ENCODE peak calls at places on chromosome 10, in seven cellular contexts. I is psoas muscle; P is cardiac muscle cell; W is upper lobe of left lung; Q is pancreas; S is CD4-positive, CD25-positive, alpha-beta regulatory T cell; E is breast epithelium. Y is an unnamed sample. For H3K4me1, the result is how much of the 10 kb centered on the place peaks cover.

GRCh38 chr10:69180525-69181204 is 631 bp downstream of the SUPV3L1 start:
- DNase-seq in I (no peak), P (no peak), W (no peak), Q (no peak), S (peak), E (no peak), Y (no peak)

GRCh38 chr10:50347394-50347802 is 96.1 kb upstream of the ASAH2 start:
- DNase-seq in I (no peak), P (no peak), W (no peak), Q (no peak), S (no peak), E (no peak), Y (no peak)

GRCh38 chr10:62233494-62234283 is 35.0 kb downstream of the RTKN2 start:
- DNase-seq in I (no peak), P (no peak), W (no peak), Q (no peak), S (no peak), E (no peak), Y (no peak)

GRCh38 chr10:2745666-2746065 is 321.7 kb upstream of the PFKP start:
- DNase-seq in I (no peak), P (no peak), W (no peak), Q (no peak), S (no peak), E (no peak), Y (no peak)

GRCh38 chr10:80136134-80136571 is 3.6 kb downstream of the PLAC9 start:
- DNase-seq in I (peak), P (no peak), W (peak), Q (no peak), S (no peak), E (no peak), Y (peak)

GRCh38 chr10:102633282-102633681 is 11.0 kb upstream of the TRIM8 start:
- DNase-seq in I (peak), P (peak), W (no peak), Q (no peak), S (no peak), E (no peak), Y (no peak)

GRCh38 chr10:8758029-8758428 is 703.5 kb downstream of the GATA3 start:
- DNase-seq in I (no peak), P (no peak), W (no peak), Q (no peak), S (no peak), E (no peak), Y (no peak)

GRCh38 chr10:50641636-50642035 is 17.9 kb upstream of the SGMS1 start:
- DNase-seq in I (no peak), P (no peak), W (no peak), Q (no peak), S (no peak), E (no peak), Y (no peak)

GRCh38 chr10:72140850-72141249 is 52.5 kb upstream of the SPOCK2 start:
- DNase-seq in I (no peak), P (no peak), W (no peak), Q (no peak), S (no peak), E (no peak), Y (no peak)

GRCh38 chr10:131141645-131142445 is 169.7 kb downstream of the TCERG1L start:
- DNase-seq in I (no peak), P (no peak), W (no peak), Q (no peak), S (no peak), E (peak), Y (no peak)

GRCh38 chr10:54947605-54948004 is 146.6 kb upstream of the PCDH15 start:
- DNase-seq in I (no peak), P (no peak), W (no peak), Q (no peak), S (no peak), E (no peak), Y (no peak)

GRCh38 chr10:49295297-49295696 is 3.7 kb upstream of the C10orf71 start:
- DNase-seq in I (no peak), P (no peak), W (no peak), Q (no peak), S (no peak), E (no peak), Y (no peak)

GRCh38 chr10:62815373-62816111 is 624 bp downstream of the EGR2 start:
- DNase-seq in I (no peak), P (peak), W (peak), Q (no peak), S (no peak), E (no peak), Y (no peak)

GRCh38 chr10:83656924-83657323 is 482.4 kb upstream of the GHITM start:
- DNase-seq in I (no peak), P (no peak), W (peak), Q (no peak), S (no peak), E (no peak), Y (no peak)

GRCh38 chr10:1968257-1969025 is 231.1 kb upstream of the ADARB2 start:
- DNase-seq in I (no peak), P (no peak), W (no peak), Q (no peak), S (no peak), E (no peak), Y (no peak)

GRCh38 chr10:119668461-119668860 is 17.3 kb downstream of the BAG3 start:
- DNase-seq in I (peak), P (no peak), W (no peak), Q (no peak), S (no peak), E (no peak), Y (no peak)

GRCh38 chr10:114821915-114822770 is 563 bp downstream of the FHIP2A start:
- DNase-seq in I (peak), P (peak), W (no peak), Q (peak), S (peak), E (no peak), Y (no peak)

GRCh38 chr10:29757551-29758297 is 123.0 kb upstream of the SVIL start:
- DNase-seq in I (no peak), P (no peak), W (no peak), Q (peak), S (no peak), E (no peak), Y (no peak)

GRCh38 chr10:119022846-119023552 is 6.5 kb upstream of the NANOS1 start:
- DNase-seq in I (no peak), P (no peak), W (no peak), Q (no peak), S (no peak), E (no peak), Y (no peak)

GRCh38 chr10:48981310-48981907 is 41.8 kb upstream of the LRRC18 start:
- DNase-seq in I (peak), P (peak), W (no peak), Q (peak), S (no peak), E (peak), Y (peak)

GRCh38 chr10:85430991-85431390 is 935.6 kb downstream of the GRID1 start:
- DNase-seq in I (no peak), P (no peak), W (no peak), Q (no peak), S (no peak), E (no peak), Y (no peak)

GRCh38 chr10:29012926-29013554 is 275.8 kb upstream of the LYZL1 start:
- DNase-seq in I (no peak), P (no peak), W (no peak), Q (no peak), S (no peak), E (no peak), Y (no peak)

GRCh38 chr10:5040781-5041470 is 37.3 kb upstream of the AKR1C2 start:
- DNase-seq in I (no peak), P (no peak), W (no peak), Q (no peak), S (no peak), E (no peak), Y (no peak)

GRCh38 chr10:110221721-110222261 is 14.4 kb downstream of the MXI1 start:
- DNase-seq in I (peak), P (peak), W (peak), Q (peak), S (peak), E (peak), Y (peak)

GRCh38 chr10:112471878-112472487 is 25.0 kb downstream of the VTI1A start:
- DNase-seq in I (no peak), P (peak), W (no peak), Q (no peak), S (no peak), E (no peak), Y (no peak)

GRCh38 chr10:32971536-32972091 is 13.6 kb upstream of the ITGB1 start:
- DNase-seq in I (no peak), P (peak), W (no peak), Q (peak), S (no peak), E (no peak), Y (no peak)

GRCh38 chr10:69636626-69637550 is 6.8 kb downstream of the FAM241B start:
- DNase-seq in I (no peak), P (no peak), W (peak), Q (no peak), S (no peak), E (peak), Y (no peak)

GRCh38 chr10:15585303-15585715 is 134.4 kb downstream of the ITGA8 start:
- DNase-seq in I (peak), P (peak), W (peak), Q (peak), S (no peak), E (no peak), Y (peak)

GRCh38 chr10:112915590-112916572 is 34.2 kb upstream of the TCF7L2 start:
- DNase-seq in I (no peak), P (no peak), W (no peak), Q (peak), S (no peak), E (no peak), Y (no peak)

GRCh38 chr10:22649390-22649841 is 65.0 kb downstream of the PIP4K2A start:
- DNase-seq in I (no peak), P (no peak), W (no peak), Q (no peak), S (no peak), E (no peak), Y (no peak)
- H3K4me3 ChIP-seq in I (no peak), P (no peak), W (no peak), Q (no peak), S (peak), E (no peak), Y (no peak)

GRCh38 chr10:6505300-6505699 is 74.8 kb downstream of the PRKCQ start:
- DNase-seq in I (no peak), P (no peak), W (no peak), Q (no peak), S (no peak), E (no peak), Y (no peak)

GRCh38 chr10:6501931-6502330 is 78.1 kb downstream of the PRKCQ start:
- DNase-seq in I (no peak), P (no peak), W (no peak), Q (no peak), S (no peak), E (no peak), Y (no peak)

GRCh38 chr10:6504296-6504695 is 75.8 kb downstream of the PRKCQ start:
- DNase-seq in I (no peak), P (no peak), W (no peak), Q (no peak), S (no peak), E (no peak), Y (no peak)

GRCh38 chr10:6499974-6500373 is 80.1 kb downstream of the PRKCQ start:
- DNase-seq in I (no peak), P (no peak), W (no peak), Q (no peak), S (no peak), E (no peak), Y (no peak)

GRCh38 chr10:6503171-6503570 is 76.9 kb downstream of the PRKCQ start:
- DNase-seq in I (no peak), P (no peak), W (no peak), Q (no peak), S (no peak), E (no peak), Y (no peak)
- H3K4me1 ChIP-seq in I (under half), P (under half), W (under half), Q (under half), S (under half), E (under half), Y (under half)

GRCh38 chr10:59287587-59287986 is 74.8 kb downstream of the FAM13C start:
- DNase-seq in I (no peak), P (no peak), W (no peak), Q (no peak), S (no peak), E (no peak), Y (no peak)
- H3K27ac ChIP-seq in I (no peak), P (no peak), W (no peak), Q (no peak), S (no peak), E (no peak), Y (no peak)

GRCh38 chr10:3874988-3875841 is 90.2 kb upstream of the KLF6 start:
- DNase-seq in I (no peak), P (no peak), W (no peak), Q (no peak), S (peak), E (no peak), Y (no peak)
- H3K4me3 ChIP-seq in I (no peak), P (no peak), W (no peak), Q (no peak), S (peak), E (no peak), Y (no peak)

GRCh38 chr10:24465899-24466615 is 257.1 kb downstream of the KIAA1217 start:
- DNase-seq in I (no peak), P (no peak), W (no peak), Q (peak), S (no peak), E (no peak), Y (no peak)
- H3K4me1 ChIP-seq in I (half or more), P (under half), W (under half), Q (under half), S (under half), E (under half), Y (under half)

GRCh38 chr10:132407846-132408278 is 10.9 kb downstream of the PWWP2B start:
- DNase-seq in I (no peak), P (no peak), W (peak), Q (peak), S (no peak), E (peak), Y (no peak)
- H3K27ac ChIP-seq in I (no peak), P (peak), W (peak), Q (peak), S (no peak), E (peak), Y (no peak)

GRCh38 chr10:86524225-86524982 is 2.8 kb upstream of the WAPL start:
- DNase-seq in I (no peak), P (no peak), W (no peak), Q (no peak), S (no peak), E (no peak), Y (no peak)

GRCh38 chr10:86521620-86522384 is at the start of gene WAPL:
- DNase-seq in I (peak), P (peak), W (peak), Q (peak), S (peak), E (peak), Y (peak)

GRCh38 chr10:86522385-86522855 is 828 bp upstream of the WAPL start:
- DNase-seq in I (no peak), P (no peak), W (no peak), Q (no peak), S (no peak), E (no peak), Y (no peak)

GRCh38 chr10:86520871-86521619 is 547 bp downstream of the WAPL start:
- DNase-seq in I (peak), P (peak), W (peak), Q (peak), S (peak), E (peak), Y (peak)

GRCh38 chr10:86523348-86523747 is 1.8 kb upstream of the WAPL start:
- DNase-seq in I (no peak), P (peak), W (no peak), Q (no peak), S (no peak), E (no peak), Y (no peak)
- H3K4me3 ChIP-seq in I (peak), P (peak), W (no peak), Q (no peak), S (peak), E (no peak), Y (no peak)